ENCODE peak calls at places on chromosomes 13 and 19, in four cellular contexts. N, O, E and F are unnamed samples.

GRCh38 chr13:33260168-33261098 is 25.1 kb downstream of the STARD13 start:
- DNase-seq in N (no peak), O (no peak), E (no peak), F (no peak)

GRCh38 chr19:18741124-18741493 is 50.0 kb downstream of the COMP start:
- DNase-seq in N (no peak), O (no peak), E (no peak), F (no peak)

GRCh38 chr19:2542341-2543069 is 66.6 kb downstream of the GADD45B start:
- DNase-seq in N (no peak), O (peak; percentile 69), E (no peak), F (no peak)

GRCh38 chr13:106182404-106182803 is 353.1 kb downstream of the EFNB2 start:
- DNase-seq in N (peak; percentile 83), O (no peak), E (no peak), F (no peak)

GRCh38 chr13:30730526-30730925 is 4.8 kb upstream of the ALOX5AP start:
- DNase-seq in N (no peak), O (peak; percentile 69), E (no peak), F (no peak)

GRCh38 chr19:23002690-23003422 is at the start of gene ZNF728:
- DNase-seq in N (no peak), O (no peak), E (no peak), F (peak; percentile 80)

GRCh38 chr19:21586341-21587116 is 81.1 kb downstream of the ZNF429 start:
- DNase-seq in N (no peak), O (peak; percentile 62), E (peak; percentile 35), F (no peak)

GRCh38 chr19:19774354-19775033 is 41.6 kb upstream of the ZNF14 start:
- DNase-seq in N (no peak), O (no peak), E (no peak), F (no peak)

GRCh38 chr13:78978381-78978998 is 319.5 kb upstream of the OBI1 start:
- DNase-seq in N (peak; percentile 84), O (peak; percentile 76), E (peak; percentile 10), F (peak; percentile 52)

GRCh38 chr19:12166596-12166995 is 3.7 kb downstream of the ZNF136 start:
- DNase-seq in N (no peak), O (no peak), E (no peak), F (no peak)

GRCh38 chr19:49890349-49891311 is 6.1 kb downstream of the IL4I1 start:
- DNase-seq in N (no peak), O (peak; percentile 80), E (peak; percentile 67), F (no peak)

GRCh38 chr19:6014551-6015135 is 36.7 kb upstream of the RANBP3 start:
- DNase-seq in N (no peak), O (no peak), E (no peak), F (no peak)

GRCh38 chr13:26985285-26985878 is 186.2 kb downstream of the USP12 start:
- DNase-seq in N (peak; percentile 87), O (peak; percentile 88), E (peak; percentile 61), F (peak; percentile 77)

GRCh38 chr13:19959141-19959830 is 759 bp downstream of the ZMYM2 start:
- DNase-seq in N (peak; percentile 34), O (peak; percentile 61), E (peak; percentile 64), F (peak; percentile 70)